ENCODE peak calls at places on chromosome 14, in six cellular contexts. G is H1, C is H9, L is neuronal stem cell, Z is mesenchymal stem cell, N is trophoblast cell. Y is an unnamed sample.
A peak's percentile ranks its signal among the peaks of the same experiment; 100 is the strongest.

GRCh38 chr14:36508418-36509051 is 11.5 kb downstream of the NKX2-1 start:
- DNase-seq in N (no peak), G (peak; percentile 72), Z (no peak), C (peak; percentile 61), L (no peak), Y (no peak)

GRCh38 chr14:93733231-93733630 is 55.1 kb downstream of the PRIMA1 start:
- DNase-seq in L (no peak), C (no peak), N (no peak), G (no peak), Z (no peak), Y (no peak)

GRCh38 chr14:74488788-74489397 is 4.2 kb downstream of the NPC2 start:
- DNase-seq in Z (peak; percentile 31), C (no peak), L (no peak), G (no peak), N (peak; percentile 27), Y (peak; percentile 67)

GRCh38 chr14:89013098-89013504 is 188.7 kb downstream of the TTC8 start:
- DNase-seq in C (peak; percentile 73), N (no peak), L (no peak), G (peak; percentile 69), Z (peak; percentile 32), Y (peak; percentile 11)

GRCh38 chr14:99176156-99176945 is 95.6 kb downstream of the BCL11B start:
- DNase-seq in C (peak; percentile 35), L (no peak), Z (no peak), N (no peak), G (peak; percentile 54), Y (no peak)

GRCh38 chr14:101132051-101132541 is 228.6 kb upstream of the RTL1 start:
- DNase-seq in Z (no peak), L (no peak), G (peak; percentile 38), N (no peak), C (peak; percentile 10), Y (no peak)

GRCh38 chr14:73771848-73772705 is 57.9 kb upstream of the PNMA1 start:
- DNase-seq in L (no peak), G (peak; percentile 71), N (peak; percentile 52), C (peak; percentile 85), Z (peak; percentile 70), Y (peak; percentile 86)

GRCh38 chr14:61109288-61109687 is 128.2 kb downstream of the SLC38A6 start:
- DNase-seq in Z (no peak), G (peak; percentile 19), N (peak; percentile 43), L (no peak), C (peak; percentile 18), Y (no peak)

GRCh38 chr14:34301107-34301734 is 160.8 kb downstream of the SPTSSA start:
- DNase-seq in C (no peak), L (peak; percentile 52), Z (peak; percentile 57), G (no peak), N (peak; percentile 85), Y (peak; percentile 12)
- H4K91ac ChIP-seq in C (no peak overlapping the region), L (no peak overlapping the region), Z (no peak overlapping the region), G (no peak overlapping the region), N (no peak overlapping the region), Y (no peak overlapping the region)

GRCh38 chr14:43651896-43652295 is 855.2 kb downstream of the FSCB start:
- DNase-seq in G (no peak), Z (peak; percentile 5), C (no peak), N (no peak), L (no peak), Y (no peak)
- H4K91ac ChIP-seq in G (no peak overlapping the region), Z (no peak overlapping the region), C (no peak overlapping the region), N (no peak overlapping the region), L (no peak overlapping the region), Y (no peak overlapping the region)

DNA sequence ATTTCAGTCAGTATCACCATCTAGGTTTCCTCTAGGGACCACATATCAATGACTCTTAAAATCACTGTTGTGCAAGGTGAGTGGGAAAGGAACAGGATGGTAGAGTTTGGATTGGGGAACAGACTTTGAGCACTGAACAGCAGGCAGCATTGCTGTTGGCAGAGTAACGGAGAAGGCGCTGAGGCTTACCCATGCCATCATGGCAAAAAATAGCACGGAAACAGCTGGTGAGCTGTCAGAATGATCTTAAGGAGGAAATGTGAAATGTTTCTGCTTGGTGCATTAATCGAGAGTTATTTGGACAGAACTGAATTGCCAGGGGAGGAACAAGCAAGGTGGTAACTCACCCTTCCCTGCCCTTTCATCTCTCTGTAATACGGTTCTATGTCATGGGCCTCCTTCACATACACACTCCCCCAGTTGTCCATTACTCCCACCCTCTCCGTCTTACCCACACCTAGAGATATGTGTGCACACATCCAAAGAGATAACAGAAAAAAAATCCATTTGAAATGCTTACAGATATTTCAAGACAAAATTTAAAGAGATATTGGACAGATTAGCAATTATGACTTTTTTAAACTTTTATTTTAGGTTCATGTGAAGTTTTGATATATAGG is 572.5 kb downstream of the DIO2 start:
- DNase-seq in C (no peak), G (no peak), N (no peak), Z (no peak), L (no peak), Y (no peak)
- H4K91ac ChIP-seq in C (no peak overlapping the region), G (no peak overlapping the region), N (no peak overlapping the region), Z (no peak overlapping the region), L (no peak overlapping the region), Y (no peak overlapping the region)

GRCh38 chr14:80414080-80414479 is 202.8 kb upstream of the DIO2 start:
- DNase-seq in Z (no peak), C (no peak), L (no peak), G (no peak), N (no peak), Y (no peak)
- H4K91ac ChIP-seq in Z (no peak overlapping the region), C (no peak overlapping the region), L (no peak overlapping the region), G (no peak overlapping the region), N (no peak overlapping the region), Y (no peak overlapping the region)

GRCh38 chr14:75886661-75887348 is 95.0 kb downstream of the TGFB3 start:
- DNase-seq in C (no peak), L (no peak), N (peak; percentile 43), Z (peak; percentile 32), G (no peak), Y (no peak)
- H4K91ac ChIP-seq in C (no peak overlapping the region), L (no peak overlapping the region), N (no peak overlapping the region), Z (no peak overlapping the region), G (no peak overlapping the region), Y (no peak overlapping the region)

GRCh38 chr14:102835959-102836358 is 58.7 kb downstream of the TRAF3 start:
- DNase-seq in G (no peak), N (no peak), Z (no peak), C (no peak), L (no peak), Y (no peak)
- H4K91ac ChIP-seq in G (peak overlapping the region; percentile 89), N (no peak overlapping the region), Z (no peak overlapping the region), C (no peak overlapping the region), L (no peak overlapping the region), Y (no peak overlapping the region)

DNA sequence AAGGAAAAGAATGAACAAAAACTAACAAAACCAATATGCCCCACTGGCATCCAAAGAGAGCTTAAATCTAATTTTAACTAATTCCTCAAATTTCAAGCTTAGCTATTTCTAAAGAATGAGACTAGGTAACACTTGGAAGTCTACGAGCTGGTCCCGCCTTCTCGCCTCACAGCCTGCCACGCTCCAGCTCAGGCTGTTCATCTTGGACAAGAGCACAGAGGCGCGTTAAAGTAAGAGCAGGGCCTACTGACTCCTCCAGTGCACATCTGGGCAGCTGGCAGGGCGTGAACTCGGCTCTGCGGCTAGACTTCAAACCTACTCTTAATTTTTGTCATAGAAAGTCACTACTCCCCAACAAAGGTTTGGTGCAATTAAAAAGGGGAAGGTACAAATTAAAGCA is 64.6 kb downstream of the DICER1 start:
- DNase-seq in C (no peak), L (no peak), N (no peak), Z (no peak), G (no peak), Y (no peak)
- H4K91ac ChIP-seq in C (no peak overlapping the region), L (no peak overlapping the region), N (no peak overlapping the region), Z (no peak overlapping the region), G (no peak overlapping the region), Y (no peak overlapping the region)

DNA sequence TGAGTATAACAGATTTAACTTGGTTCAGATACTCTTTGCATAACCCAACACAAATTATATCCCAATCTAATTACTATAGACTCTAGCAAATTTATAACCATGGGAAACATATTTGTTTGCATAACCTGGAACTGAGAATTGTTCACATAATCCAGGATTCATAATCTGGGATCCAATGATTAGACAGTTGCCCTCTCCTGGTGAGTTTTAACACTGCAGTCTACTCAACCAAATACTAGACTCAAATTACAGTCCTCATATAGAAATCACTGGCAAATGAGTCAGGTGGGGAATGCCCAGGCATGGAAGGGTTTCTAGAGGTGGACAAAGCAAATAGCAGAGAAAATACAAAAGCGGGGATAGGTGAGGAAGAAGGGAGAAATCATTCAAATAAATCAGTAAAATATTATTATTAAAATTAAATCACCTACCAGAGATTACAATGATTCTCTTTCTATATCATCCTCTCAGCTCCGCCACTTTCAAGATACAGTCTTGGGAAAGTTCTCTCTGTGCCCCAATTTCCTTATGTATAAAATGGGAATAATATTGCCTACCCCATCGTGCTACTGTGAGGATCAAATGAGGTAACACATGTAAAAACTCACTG is 9.4 kb downstream of the GCH1 start:
- DNase-seq in L (no peak), G (no peak), Z (peak; percentile 84), N (peak; percentile 95), C (no peak), Y (peak; percentile 80)
- H4K91ac ChIP-seq in L (no peak overlapping the region), G (no peak overlapping the region), Z (no peak overlapping the region), N (no peak overlapping the region), C (no peak overlapping the region), Y (no peak overlapping the region)

DNA sequence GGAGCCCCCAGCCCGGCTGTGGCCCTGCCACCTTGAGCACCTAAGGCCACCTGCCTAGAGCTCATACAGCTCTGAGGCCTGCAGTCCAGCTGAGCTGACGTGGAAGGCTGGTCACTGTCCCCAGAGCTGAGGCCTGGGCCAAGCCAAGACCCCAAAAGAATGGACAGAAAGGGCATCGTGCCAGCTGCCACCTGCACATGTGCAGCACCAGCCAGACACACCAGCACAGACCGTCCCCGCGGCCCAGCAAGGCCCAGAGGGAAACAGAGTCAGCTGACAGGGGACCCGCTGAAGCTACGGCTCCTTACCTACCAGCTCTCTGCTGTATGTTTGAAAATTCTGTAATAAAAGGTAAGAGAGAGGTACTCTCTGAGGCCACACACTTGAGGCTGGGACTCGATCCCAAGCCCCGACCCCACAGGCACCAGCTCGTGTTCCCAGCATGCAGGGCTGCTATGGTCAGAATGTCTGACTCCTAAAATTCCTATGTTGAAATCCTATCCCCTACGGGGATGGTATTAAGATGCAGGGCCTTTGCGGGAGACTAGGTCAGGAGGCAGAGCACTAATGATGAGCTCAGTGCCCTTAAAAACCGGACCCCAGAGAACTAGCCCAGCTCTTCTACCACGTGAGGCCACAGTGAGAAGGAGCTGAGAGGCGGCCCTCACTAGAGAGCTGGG is 25.4 kb downstream of the BRF1 start:
- DNase-seq in L (no peak), C (peak; percentile 21), Z (peak; percentile 61), N (peak; percentile 88), G (no peak), Y (peak; percentile 68)
- H4K91ac ChIP-seq in L (no peak overlapping the region), C (no peak overlapping the region), Z (peak overlapping the region; percentile 5), N (no peak overlapping the region), G (no peak overlapping the region), Y (no peak overlapping the region)

DNA sequence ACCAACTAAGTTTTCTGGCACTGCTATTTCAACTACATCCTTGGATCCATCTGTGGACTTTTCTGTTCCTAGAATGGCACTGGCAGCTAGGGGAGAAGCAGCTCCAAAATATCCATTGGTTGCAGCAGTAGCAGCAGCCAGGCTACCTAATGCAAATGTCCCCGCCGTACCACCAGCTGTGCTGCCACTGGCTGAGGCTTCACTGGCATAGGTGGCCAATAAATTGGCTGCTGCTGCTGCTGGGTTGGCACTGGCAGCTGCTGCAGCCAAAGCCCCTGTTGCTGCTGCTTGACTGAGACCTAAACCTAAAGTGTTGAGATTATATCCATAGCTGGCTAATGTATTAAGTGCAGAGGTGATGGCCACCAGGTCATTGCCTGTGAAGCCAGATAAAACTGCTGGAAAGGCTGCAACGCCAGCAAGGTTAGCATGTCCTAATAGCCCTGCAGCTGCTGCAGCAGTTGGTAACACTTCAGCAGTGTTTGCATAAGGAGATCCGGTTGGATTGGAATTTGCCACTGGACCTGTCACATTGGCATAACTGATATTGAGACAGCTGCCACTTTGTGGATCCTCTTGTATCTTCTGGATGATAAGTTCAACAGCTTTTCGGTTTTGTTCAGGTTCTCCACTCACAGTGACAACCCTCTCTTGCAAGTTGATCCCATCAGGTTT is 149.5 kb downstream of the NOVA1 start:
- DNase-seq in N (no peak), Z (no peak), C (peak; percentile 28), L (no peak), G (no peak), Y (no peak)
- H4K91ac ChIP-seq in N (no peak overlapping the region), Z (no peak overlapping the region), C (no peak overlapping the region), L (no peak overlapping the region), G (no peak overlapping the region), Y (no peak overlapping the region)

Y was measured in IMR-90.